ENCODE peak calls at places on chromosome 6, in five cellular contexts. One of them, this sample, is unnamed.

GRCh38 chr6:151067684-151068596 is 171.8 kb upstream of the AKAP12 start:
- DNase-seq in heart right ventricle: peak
- DNase-seq in adrenal gland: peak
- DNase-seq in OCI-LY7: no peak
- DNase-seq in right lobe of liver: peak
- DNase-seq in this sample: no peak

GRCh38 chr6:119643866-119644265 is 294.3 kb upstream of the MAN1A1 start:
- DNase-seq in heart right ventricle: no peak
- DNase-seq in adrenal gland: no peak
- DNase-seq in OCI-LY7: no peak
- DNase-seq in right lobe of liver: no peak
- DNase-seq in this sample: no peak

GRCh38 chr6:44976677-44977405 is 351.3 kb upstream of the RUNX2 start:
- DNase-seq in heart right ventricle: no peak
- DNase-seq in adrenal gland: no peak
- DNase-seq in OCI-LY7: no peak
- DNase-seq in right lobe of liver: no peak
- DNase-seq in this sample: no peak

GRCh38 chr6:44049989-44050871 is 77.0 kb downstream of the MRPL14 start:
- DNase-seq in heart right ventricle: no peak
- DNase-seq in adrenal gland: no peak
- DNase-seq in OCI-LY7: no peak
- DNase-seq in right lobe of liver: peak
- DNase-seq in this sample: no peak

GRCh38 chr6:143027058-143027457 is 33.6 kb upstream of the AIG1 start:
- DNase-seq in heart right ventricle: peak
- DNase-seq in adrenal gland: peak
- DNase-seq in OCI-LY7: peak
- DNase-seq in right lobe of liver: peak
- DNase-seq in this sample: no peak

GRCh38 chr6:125952764-125953501 is 3.6 kb upstream of the HINT3 start:
- DNase-seq in heart right ventricle: no peak
- DNase-seq in adrenal gland: no peak
- DNase-seq in OCI-LY7: peak
- DNase-seq in right lobe of liver: no peak
- DNase-seq in this sample: no peak

GRCh38 chr6:114419175-114419574 is 76.4 kb upstream of the HS3ST5 start:
- DNase-seq in heart right ventricle: no peak
- DNase-seq in adrenal gland: no peak
- DNase-seq in OCI-LY7: no peak
- DNase-seq in right lobe of liver: no peak
- DNase-seq in this sample: no peak

GRCh38 chr6:156154896-156155295 is 622.3 kb upstream of the ARID1B start:
- DNase-seq in heart right ventricle: no peak
- DNase-seq in adrenal gland: no peak
- DNase-seq in OCI-LY7: no peak
- DNase-seq in right lobe of liver: no peak
- DNase-seq in this sample: no peak

GRCh38 chr6:35228483-35228882 is 14.7 kb downstream of the SCUBE3 start:
- DNase-seq in heart right ventricle: no peak
- DNase-seq in adrenal gland: no peak
- DNase-seq in OCI-LY7: no peak
- DNase-seq in right lobe of liver: no peak
- DNase-seq in this sample: no peak

GRCh38 chr6:115071962-115072361 is 729.1 kb upstream of the HS3ST5 start:
- DNase-seq in heart right ventricle: no peak
- DNase-seq in adrenal gland: no peak
- DNase-seq in OCI-LY7: no peak
- DNase-seq in right lobe of liver: no peak
- DNase-seq in this sample: no peak

GRCh38 chr6:165822501-165822900 is 159.5 kb upstream of the PDE10A start:
- DNase-seq in heart right ventricle: no peak
- DNase-seq in adrenal gland: no peak
- DNase-seq in OCI-LY7: no peak
- DNase-seq in right lobe of liver: no peak
- DNase-seq in this sample: no peak

GRCh38 chr6:131890091-131890490 is 61.1 kb downstream of the CCN2 start:
- DNase-seq in heart right ventricle: no peak
- DNase-seq in adrenal gland: no peak
- DNase-seq in OCI-LY7: no peak
- DNase-seq in right lobe of liver: no peak
- DNase-seq in this sample: no peak

GRCh38 chr6:7939186-7939863 is 28.7 kb upstream of the TXNDC5 start:
- DNase-seq in heart right ventricle: no peak
- DNase-seq in adrenal gland: no peak
- DNase-seq in OCI-LY7: no peak
- DNase-seq in right lobe of liver: no peak
- DNase-seq in this sample: no peak

GRCh38 chr6:143598466-143599080 is 79.2 kb upstream of the PHACTR2 start:
- DNase-seq in heart right ventricle: no peak
- DNase-seq in adrenal gland: no peak
- DNase-seq in OCI-LY7: no peak
- DNase-seq in right lobe of liver: no peak
- DNase-seq in this sample: no peak

GRCh38 chr6:126380072-126380583 is 40.2 kb downstream of the CENPW start:
- DNase-seq in heart right ventricle: no peak
- DNase-seq in adrenal gland: no peak
- DNase-seq in OCI-LY7: no peak
- DNase-seq in right lobe of liver: peak
- DNase-seq in this sample: no peak

GRCh38 chr6:156729248-156729647 is 47.9 kb upstream of the ARID1B start:
- DNase-seq in heart right ventricle: no peak
- DNase-seq in adrenal gland: no peak
- DNase-seq in OCI-LY7: no peak
- DNase-seq in right lobe of liver: no peak
- DNase-seq in this sample: no peak

GRCh38 chr6:142902636-142903053 is 42.3 kb downstream of the HIVEP2 start:
- DNase-seq in heart right ventricle: peak
- DNase-seq in adrenal gland: peak
- DNase-seq in OCI-LY7: no peak
- DNase-seq in right lobe of liver: no peak
- DNase-seq in this sample: no peak

GRCh38 chr6:54003316-54003715 is 107.9 kb upstream of the MLIP start:
- DNase-seq in heart right ventricle: no peak
- DNase-seq in adrenal gland: no peak
- DNase-seq in OCI-LY7: no peak
- DNase-seq in right lobe of liver: no peak
- DNase-seq in this sample: no peak

GRCh38 chr6:4258733-4259132 is 123.4 kb upstream of the ECI2 start:
- DNase-seq in heart right ventricle: no peak
- DNase-seq in adrenal gland: no peak
- DNase-seq in OCI-LY7: no peak
- DNase-seq in right lobe of liver: no peak
- DNase-seq in this sample: no peak

GRCh38 chr6:52937908-52938307 is 28.4 kb upstream of the GSTA3 start:
- DNase-seq in heart right ventricle: no peak
- DNase-seq in adrenal gland: peak
- DNase-seq in OCI-LY7: no peak
- DNase-seq in right lobe of liver: no peak
- DNase-seq in this sample: no peak

GRCh38 chr6:45185403-45186251 is 142.5 kb upstream of the RUNX2 start:
- DNase-seq in heart right ventricle: no peak
- DNase-seq in adrenal gland: no peak
- DNase-seq in OCI-LY7: no peak
- DNase-seq in right lobe of liver: no peak
- DNase-seq in this sample: no peak

GRCh38 chr6:27500177-27500576 is 27.3 kb upstream of the ZNF184 start:
- DNase-seq in heart right ventricle: no peak
- DNase-seq in adrenal gland: no peak
- DNase-seq in OCI-LY7: no peak
- DNase-seq in right lobe of liver: no peak
- DNase-seq in this sample: no peak
- TF ChIP-seq CTCF in heart right ventricle: no peak
- TF ChIP-seq CTCF in adrenal gland: no peak
- TF ChIP-seq CTCF in OCI-LY7: no peak
- TF ChIP-seq CTCF in right lobe of liver: no peak
- TF ChIP-seq CTCF in this sample: no peak

GRCh38 chr6:1313755-1314503 is 2.0 kb downstream of the FOXQ1 start:
- DNase-seq in heart right ventricle: no peak
- DNase-seq in adrenal gland: no peak
- DNase-seq in OCI-LY7: no peak
- DNase-seq in right lobe of liver: peak
- DNase-seq in this sample: no peak
- TF ChIP-seq CTCF in heart right ventricle: peak
- TF ChIP-seq CTCF in adrenal gland: no peak
- TF ChIP-seq CTCF in OCI-LY7: no peak
- TF ChIP-seq CTCF in right lobe of liver: peak
- TF ChIP-seq CTCF in this sample: peak

GRCh38 chr6:24149836-24150235 is 23.8 kb downstream of the NRSN1 start:
- DNase-seq in heart right ventricle: no peak
- DNase-seq in adrenal gland: no peak
- DNase-seq in OCI-LY7: no peak
- DNase-seq in right lobe of liver: no peak
- DNase-seq in this sample: no peak
- TF ChIP-seq CTCF in heart right ventricle: no peak
- TF ChIP-seq CTCF in adrenal gland: no peak
- TF ChIP-seq CTCF in OCI-LY7: no peak
- TF ChIP-seq CTCF in right lobe of liver: no peak
- TF ChIP-seq CTCF in this sample: no peak

GRCh38 chr6:133547136-133547535 is 306.0 kb downstream of the EYA4 start:
- DNase-seq in heart right ventricle: no peak
- DNase-seq in adrenal gland: no peak
- DNase-seq in OCI-LY7: no peak
- DNase-seq in right lobe of liver: no peak
- DNase-seq in this sample: no peak
- TF ChIP-seq CTCF in heart right ventricle: no peak
- TF ChIP-seq CTCF in adrenal gland: no peak
- TF ChIP-seq CTCF in OCI-LY7: no peak
- TF ChIP-seq CTCF in right lobe of liver: no peak
- TF ChIP-seq CTCF in this sample: no peak

DNA sequence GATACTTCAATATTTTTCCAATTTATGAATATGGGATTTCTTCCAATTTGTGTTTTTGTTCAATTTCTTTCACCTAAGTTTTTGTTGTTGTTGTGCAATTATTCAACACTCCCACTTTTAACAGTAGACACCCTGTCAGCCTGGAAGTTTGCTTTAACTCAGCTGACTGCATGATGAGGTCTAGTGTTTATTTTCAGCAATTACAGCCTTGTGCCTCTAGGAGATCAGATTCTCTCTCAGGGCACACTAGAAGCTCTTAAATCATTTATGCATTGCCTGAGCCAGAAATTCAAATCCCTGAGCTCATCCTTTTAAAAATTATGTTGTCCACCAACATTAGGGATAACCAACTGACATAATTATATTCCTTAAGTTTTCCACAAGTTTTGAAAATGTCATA is 85.7 kb downstream of the MRAP2 start:
- DNase-seq in heart right ventricle: no peak
- DNase-seq in adrenal gland: no peak
- DNase-seq in OCI-LY7: no peak
- DNase-seq in right lobe of liver: no peak
- DNase-seq in this sample: no peak
- TF ChIP-seq CTCF in heart right ventricle: no peak
- TF ChIP-seq CTCF in adrenal gland: no peak
- TF ChIP-seq CTCF in OCI-LY7: peak
- TF ChIP-seq CTCF in right lobe of liver: peak
- TF ChIP-seq CTCF in this sample: peak

GRCh38 chr6:26195924-26196845 is 109.0 kb downstream of the HFE start:
- DNase-seq in heart right ventricle: no peak
- DNase-seq in adrenal gland: no peak
- DNase-seq in OCI-LY7: peak
- DNase-seq in right lobe of liver: no peak
- DNase-seq in this sample: no peak

GRCh38 chr6:26198626-26199056 is 111.4 kb downstream of the HFE start:
- DNase-seq in heart right ventricle: no peak
- DNase-seq in adrenal gland: no peak
- DNase-seq in OCI-LY7: no peak
- DNase-seq in right lobe of liver: no peak
- DNase-seq in this sample: no peak

GRCh38 chr6:26199057-26199772 is 112.0 kb downstream of the HFE start:
- DNase-seq in heart right ventricle: peak
- DNase-seq in adrenal gland: peak
- DNase-seq in OCI-LY7: peak
- DNase-seq in right lobe of liver: peak
- DNase-seq in this sample: no peak

GRCh38 chr6:26196846-26197683 is 109.8 kb downstream of the HFE start:
- DNase-seq in heart right ventricle: peak
- DNase-seq in adrenal gland: peak
- DNase-seq in OCI-LY7: peak
- DNase-seq in right lobe of liver: peak
- DNase-seq in this sample: no peak

GRCh38 chr6:26197736-26198625 is 110.8 kb downstream of the HFE start:
- DNase-seq in heart right ventricle: no peak
- DNase-seq in adrenal gland: peak
- DNase-seq in OCI-LY7: peak
- DNase-seq in right lobe of liver: peak
- DNase-seq in this sample: no peak
- TF ChIP-seq CTCF in heart right ventricle: no peak
- TF ChIP-seq CTCF in adrenal gland: no peak
- TF ChIP-seq CTCF in OCI-LY7: peak
- TF ChIP-seq CTCF in right lobe of liver: no peak
- TF ChIP-seq CTCF in this sample: no peak

GRCh38 chr6:72580281-72580940 is 41.5 kb upstream of the KCNQ5 start:
- DNase-seq in heart right ventricle: no peak
- DNase-seq in adrenal gland: no peak
- DNase-seq in OCI-LY7: peak
- DNase-seq in right lobe of liver: no peak
- DNase-seq in this sample: no peak
- TF ChIP-seq CTCF in heart right ventricle: peak
- TF ChIP-seq CTCF in adrenal gland: no peak
- TF ChIP-seq CTCF in OCI-LY7: peak
- TF ChIP-seq CTCF in right lobe of liver: peak
- TF ChIP-seq CTCF in this sample: peak

GRCh38 chr6:72042088-72042487 is 155.7 kb downstream of the RIMS1 start:
- DNase-seq in heart right ventricle: no peak
- DNase-seq in adrenal gland: no peak
- DNase-seq in OCI-LY7: no peak
- DNase-seq in right lobe of liver: no peak
- DNase-seq in this sample: no peak
- TF ChIP-seq CTCF in heart right ventricle: no peak
- TF ChIP-seq CTCF in adrenal gland: no peak
- TF ChIP-seq CTCF in OCI-LY7: peak
- TF ChIP-seq CTCF in right lobe of liver: no peak
- TF ChIP-seq CTCF in this sample: peak

GRCh38 chr6:139374357-139375238 is at the start of gene CITED2:
- DNase-seq in heart right ventricle: peak
- DNase-seq in adrenal gland: peak
- DNase-seq in OCI-LY7: peak
- DNase-seq in right lobe of liver: peak
- DNase-seq in this sample: peak
- TF ChIP-seq CTCF in heart right ventricle: peak
- TF ChIP-seq CTCF in adrenal gland: peak
- TF ChIP-seq CTCF in OCI-LY7: no peak
- TF ChIP-seq CTCF in right lobe of liver: peak
- TF ChIP-seq CTCF in this sample: peak

GRCh38 chr6:62283828-62284411 is 2.1 kb downstream of the KHDRBS2 start:
- DNase-seq in heart right ventricle: no peak
- DNase-seq in adrenal gland: peak
- DNase-seq in OCI-LY7: peak
- DNase-seq in right lobe of liver: no peak
- DNase-seq in this sample: no peak
- TF ChIP-seq CTCF in heart right ventricle: peak
- TF ChIP-seq CTCF in adrenal gland: peak
- TF ChIP-seq CTCF in OCI-LY7: peak
- TF ChIP-seq CTCF in right lobe of liver: peak
- TF ChIP-seq CTCF in this sample: peak